ENCODE peak calls at places on chromosomes 7 and 10, in five cellular contexts. G is HCT116, S is PC-3, R is OCI-LY7, Z is hepatocyte. F is an unnamed sample. For H3K9me2, the result is how much of the 10 kb centered on the place peaks cover.

GRCh38 chr10:98225000-98225399 is 43.0 kb downstream of the LOXL4 start:
- DNase-seq in R (no peak), Z (no peak), G (no peak), S (no peak), F (no peak)

GRCh38 chr10:86312701-86313270 is 53.8 kb downstream of the GRID1 start:
- DNase-seq in S (no peak), G (no peak), Z (no peak), R (no peak), F (no peak)

GRCh38 chr10:11896549-11897200 is 73.5 kb downstream of the PROSER2 start:
- DNase-seq in R (no peak), G (no peak), S (no peak), Z (no peak), F (no peak)

GRCh38 chr7:70390251-70390650 is 741.7 kb upstream of the GALNT17 start:
- DNase-seq in Z (no peak), G (no peak), S (no peak), R (no peak), F (peak)

GRCh38 chr7:81339946-81340345 is 421.1 kb upstream of the SEMA3C start:
- DNase-seq in Z (no peak), G (no peak), R (no peak), S (no peak), F (peak)

GRCh38 chr7:91408388-91409154 is 144.3 kb downstream of the FZD1 start:
- DNase-seq in G (no peak), S (no peak), R (no peak), Z (no peak), F (no peak)

GRCh38 chr7:12584940-12585339 is 14.4 kb downstream of the SCIN start:
- DNase-seq in G (no peak), Z (no peak), R (no peak), S (no peak), F (peak)

GRCh38 chr10:79056736-79057391 is 11.9 kb upstream of the ZMIZ1 start:
- DNase-seq in Z (no peak), G (no peak), S (no peak), R (no peak), F (no peak)

GRCh38 chr10:4127518-4128315 is 342.7 kb upstream of the KLF6 start:
- DNase-seq in Z (peak), R (peak), G (no peak), S (peak), F (no peak)

GRCh38 chr10:91022924-91023707 is 102.2 kb upstream of the ANKRD1 start:
- DNase-seq in R (no peak), Z (no peak), S (no peak), G (no peak), F (no peak)

GRCh38 chr10:3747984-3748383 is 37.0 kb downstream of the KLF6 start:
- DNase-seq in S (peak), G (no peak), R (no peak), Z (no peak), F (no peak)

GRCh38 chr10:61891911-61892310 is 9.6 kb upstream of the ARID5B start:
- DNase-seq in Z (no peak), S (no peak), G (no peak), R (no peak), F (no peak)

GRCh38 chr7:98836811-98837631 is 32.8 kb downstream of the TMEM130 start:
- DNase-seq in G (peak), Z (peak), S (peak), R (peak), F (peak)

GRCh38 chr7:122429926-122430325 is 125.4 kb upstream of the FEZF1 start:
- DNase-seq in G (no peak), R (no peak), S (no peak), Z (no peak), F (no peak)

GRCh38 chr10:70742537-70743429 is 42.4 kb downstream of the TBATA start:
- DNase-seq in Z (peak), R (no peak), S (no peak), G (no peak), F (peak)

GRCh38 chr10:29949411-29950011 is 109.9 kb downstream of the JCAD start:
- DNase-seq in G (no peak), R (no peak), S (peak), Z (no peak), F (peak)

GRCh38 chr10:17289763-17290162 is 61.7 kb downstream of the VIM start:
- DNase-seq in Z (no peak), S (no peak), R (no peak), G (no peak), F (no peak)

GRCh38 chr7:66206909-66207240 is 1.7 kb downstream of the TPST1 start:
- DNase-seq in R (no peak), Z (no peak), S (no peak), G (no peak), F (no peak)

GRCh38 chr7:30989008-30989823 is 25.5 kb downstream of the GHRHR start:
- DNase-seq in R (no peak), S (no peak), Z (no peak), G (no peak), F (no peak)

GRCh38 chr7:70694909-70695803 is 436.8 kb upstream of the GALNT17 start:
- DNase-seq in Z (peak), S (no peak), G (no peak), R (peak), F (peak)

GRCh38 chr7:28984631-28985030 is 26.5 kb upstream of the TRIL start:
- DNase-seq in S (peak), R (no peak), Z (peak), G (no peak), F (peak)

GRCh38 chr10:93757766-93758509 is at the start of gene LGI1:
- DNase-seq in S (no peak), R (no peak), G (no peak), Z (peak), F (peak)

GRCh38 chr10:22338260-22338894 is 6.9 kb upstream of the SPAG6 start:
- DNase-seq in Z (no peak), R (no peak), G (no peak), S (peak), F (no peak)

GRCh38 chr10:133279961-133280283 is 3.3 kb upstream of the ADAM8 start:
- DNase-seq in Z (no peak), S (no peak), R (no peak), G (no peak), F (no peak)

GRCh38 chr10:91987397-91988037 is 63.9 kb downstream of the BTAF1 start:
- DNase-seq in R (no peak), Z (peak), G (no peak), S (no peak), F (no peak)

GRCh38 chr10:70925377-70926214 is 37.2 kb upstream of the PCBD1 start:
- DNase-seq in S (peak), G (no peak), Z (peak), R (peak), F (peak)

GRCh38 chr7:156440456-156440855 is 200.1 kb upstream of the RNF32 start:
- DNase-seq in G (no peak), S (no peak), Z (no peak), R (no peak), F (no peak)

GRCh38 chr7:105808703-105809590 is 67.5 kb downstream of the ATXN7L1 start:
- DNase-seq in R (peak), Z (no peak), G (no peak), S (peak), F (peak)

GRCh38 chr7:142298009-142298408 is 40.2 kb upstream of the PRSS58 start:
- DNase-seq in G (peak), R (peak), Z (peak), S (peak), F (peak)

GRCh38 chr7:150875791-150876190 is 23.5 kb downstream of the AOC1 start:
- DNase-seq in G (peak), Z (no peak), S (peak), R (peak), F (no peak)

GRCh38 chr10:69939033-69939432 is 113.6 kb upstream of the MACROH2A2 start:
- DNase-seq in G (no peak), R (no peak), Z (no peak), S (no peak), F (no peak)

GRCh38 chr10:96651998-96652431 is 65.2 kb upstream of the TM9SF3 start:
- DNase-seq in S (no peak), Z (no peak), R (peak), G (no peak), F (no peak)

GRCh38 chr7:4769753-4770152 is 5.7 kb upstream of the AP5Z1 start:
- DNase-seq in R (no peak), Z (no peak), G (no peak), S (no peak), F (no peak)

GRCh38 chr7:116525913-116526857 is 1.3 kb downstream of the CAV1 start:
- DNase-seq in S (peak), G (no peak), Z (peak), R (peak), F (peak)

GRCh38 chr7:370775-371118 is 80.8 kb downstream of the FOXL3 start:
- DNase-seq in R (no peak), S (no peak), G (no peak), Z (no peak), F (no peak)

GRCh38 chr10:103278862-103279298 is 1.9 kb downstream of the INA start:
- DNase-seq in S (peak), Z (peak), R (peak), G (no peak), F (peak)

GRCh38 chr7:47185193-47185592 is 396.7 kb downstream of the TNS3 start:
- DNase-seq in R (no peak), G (no peak), Z (no peak), S (no peak), F (no peak)

GRCh38 chr7:47185839-47186238 is 396.1 kb downstream of the TNS3 start:
- DNase-seq in S (no peak), Z (no peak), G (no peak), R (peak), F (no peak)

GRCh38 chr7:47183896-47184629 is 397.8 kb downstream of the TNS3 start:
- DNase-seq in G (no peak), R (peak), S (no peak), Z (no peak), F (no peak)

GRCh38 chr7:47181609-47182264 is 400.2 kb downstream of the TNS3 start:
- DNase-seq in R (no peak), G (no peak), S (no peak), Z (no peak), F (no peak)

GRCh38 chr7:47180268-47180826 is 401.6 kb downstream of the TNS3 start:
- DNase-seq in R (peak), G (peak), Z (peak), S (peak), F (peak)
- H3K4me2 ChIP-seq in R (peak), G (no peak), Z (no peak), S (no peak), F (peak)

DNA sequence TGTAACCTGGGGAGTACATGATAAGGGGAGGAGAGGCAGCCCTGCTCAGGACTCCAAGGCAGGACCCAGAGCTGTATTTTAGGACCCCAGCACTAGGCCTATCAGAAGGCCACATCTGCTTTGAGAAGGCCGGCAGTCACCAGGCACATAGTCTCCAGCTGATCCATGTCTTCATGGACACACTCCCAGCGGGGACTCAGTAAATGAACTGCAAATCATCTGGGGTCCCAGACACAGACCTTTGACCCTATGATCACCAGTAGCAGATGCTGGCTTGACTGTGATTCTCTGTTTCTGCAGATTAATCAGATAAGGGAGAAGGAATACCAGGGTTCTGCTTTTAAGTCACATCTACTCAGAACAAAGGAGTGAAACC is 341.4 kb upstream of the PODXL start:
- DNase-seq in S (no peak), R (no peak), G (no peak), Z (no peak), F (no peak)
- H3K9me2 ChIP-seq in S (under half), R (under half), G (under half), Z (under half), F (under half)

GRCh38 chr7:39360766-39361165 is 205.4 kb upstream of the YAE1 start:
- DNase-seq in R (no peak), Z (no peak), S (no peak), G (no peak), F (no peak)
- H3K4me2 ChIP-seq in R (no peak), Z (no peak), S (no peak), G (no peak), F (no peak)

DNA sequence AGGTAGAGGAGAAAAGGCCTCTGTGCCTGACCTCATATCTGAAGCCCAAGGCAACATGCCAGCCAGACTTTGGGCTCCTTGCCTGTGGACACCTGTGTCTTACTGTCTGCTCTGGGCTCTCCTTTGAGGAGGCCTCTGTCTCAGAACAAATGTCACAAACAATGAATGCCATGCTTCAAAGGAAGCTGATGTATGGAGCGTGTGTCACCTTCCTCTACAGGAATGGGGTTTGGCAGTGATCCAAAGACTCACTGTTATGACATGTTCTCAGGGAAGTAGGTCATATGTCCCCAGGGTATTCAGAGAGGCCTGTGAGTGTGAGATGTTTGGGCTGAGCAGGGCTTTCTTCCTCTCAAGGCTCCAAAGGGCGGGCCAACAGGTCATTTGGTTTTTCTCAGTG is 38.4 kb downstream of the PTPRE start:
- DNase-seq in S (peak), R (peak), Z (peak), G (peak), F (peak)
- H3K9me2 ChIP-seq in S (under half), R (under half), Z (under half), G (under half), F (under half)

GRCh38 chr10:80144302-80145131 is 12.0 kb downstream of the PLAC9 start:
- DNase-seq in G (peak), Z (no peak), R (peak), S (peak), F (peak)
- H3K4me2 ChIP-seq in G (peak), Z (no peak), R (peak), S (peak), F (no peak)